ENCODE peak calls at places on chromosomes 1 and 21, in ten cellular contexts. K, O, A, E, W, X, J, V, Z and L are unnamed samples.

GRCh38 chr1:160325252-160325651 is 17.8 kb downstream of the COPA start:
- DNase-seq in E (no peak), X (no peak), V (no peak), A (no peak), J (no peak), W (no peak), Z (no peak), K (no peak), O (no peak), L (no peak)

GRCh38 chr1:234527346-234527745 is 48.4 kb upstream of the TARBP1 start:
- DNase-seq in W (no peak), E (no peak), Z (no peak), J (peak), V (no peak), K (no peak), O (no peak), A (no peak), X (no peak), L (no peak)

GRCh38 chr1:228938248-228938891 is 203.1 kb downstream of the RHOU start:
- DNase-seq in A (no peak), K (no peak), O (no peak), J (no peak), V (no peak), W (no peak), X (no peak), Z (no peak), E (no peak), L (no peak)

GRCh38 chr21:28704746-28705145 is 287.9 kb downstream of the LTN1 start:
- DNase-seq in A (no peak), W (no peak), K (no peak), X (no peak), O (peak), Z (no peak), J (no peak), V (no peak), E (no peak), L (no peak)

GRCh38 chr1:170533331-170533730 is 1.4 kb downstream of the GORAB start:
- DNase-seq in X (no peak), Z (no peak), W (no peak), O (no peak), A (no peak), V (no peak), E (no peak), J (no peak), K (no peak), L (no peak)

GRCh38 chr1:63407002-63407401 is 39.6 kb downstream of the ALG6 start:
- DNase-seq in V (no peak), A (no peak), W (no peak), K (no peak), J (no peak), X (no peak), O (no peak), E (no peak), Z (no peak), L (no peak)

GRCh38 chr1:113244134-113244820 is 146.0 kb upstream of the MAGI3 start:
- DNase-seq in E (no peak), Z (no peak), X (no peak), O (no peak), W (no peak), V (no peak), K (no peak), J (no peak), A (no peak), L (no peak)

GRCh38 chr1:229047161-229047840 is 223.6 kb upstream of the RAB4A start:
- DNase-seq in E (no peak), K (no peak), X (no peak), A (no peak), W (no peak), Z (no peak), V (no peak), J (no peak), O (peak), L (no peak)

GRCh38 chr1:29271724-29272123 is 35.4 kb downstream of the PTPRU start:
- DNase-seq in Z (peak), A (peak), W (peak), O (peak), E (peak), V (peak), J (peak), K (peak), X (peak), L (no peak)

GRCh38 chr21:42538479-42539275 is 25.0 kb downstream of the SLC37A1 start:
- DNase-seq in Z (no peak), J (peak), E (no peak), O (no peak), X (no peak), A (no peak), W (no peak), V (no peak), K (no peak), L (no peak)

DNA sequence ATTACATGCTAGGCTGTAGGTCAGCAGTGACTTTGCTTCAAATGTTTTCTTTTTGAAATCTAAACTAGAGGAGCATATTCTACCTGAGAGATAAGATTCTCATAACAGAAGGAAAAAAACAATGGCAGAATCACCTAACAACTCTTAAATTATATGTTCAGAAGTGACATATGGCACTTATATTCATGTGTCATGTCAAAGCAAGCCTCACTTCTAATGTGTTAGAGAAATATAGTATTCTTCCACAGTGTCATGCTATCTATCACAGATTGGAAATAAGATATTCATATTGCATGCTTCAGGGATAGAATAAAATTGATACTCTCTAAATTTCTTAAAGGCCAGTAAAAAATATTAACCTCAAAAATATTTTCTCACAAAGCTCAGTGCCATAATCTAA is 874.6 kb upstream of the PRMT6 start:
- DNase-seq in A (no peak), K (no peak), V (no peak), J (no peak), Z (no peak), O (no peak), E (no peak), X (no peak), W (no peak), L (no peak)
- TF ChIP-seq CTCF in A (no peak), K (no peak), V (no peak), J (no peak), Z (no peak), O (no peak), E (no peak), X (no peak), W (no peak), L (no peak)

GRCh38 chr1:33414879-33415278 is 16.0 kb downstream of the PHC2 start:
- DNase-seq in X (no peak), A (no peak), O (no peak), Z (no peak), K (no peak), J (no peak), W (no peak), E (no peak), V (no peak), L (no peak)
- H3K4me3 ChIP-seq in X (no peak), A (no peak), O (no peak), Z (no peak), K (no peak), J (no peak), W (no peak), E (no peak), V (no peak), L (no peak)

GRCh38 chr21:26572026-26572425 is 1.1 kb downstream of the CYYR1 start:
- DNase-seq in W (no peak), V (no peak), J (no peak), K (no peak), X (no peak), O (no peak), E (no peak), Z (no peak), A (no peak), L (no peak)

GRCh38 chr21:26565105-26565504 is 8.0 kb downstream of the CYYR1 start:
- DNase-seq in X (no peak), O (no peak), Z (no peak), W (no peak), V (no peak), J (no peak), E (no peak), K (no peak), A (no peak), L (no peak)

GRCh38 chr21:26572668-26573381 is at the start of gene CYYR1:
- DNase-seq in Z (peak), V (no peak), O (no peak), W (peak), E (no peak), K (peak), A (peak), J (no peak), X (no peak), L (no peak)

GRCh38 chr21:26565546-26565945 is 7.5 kb downstream of the CYYR1 start:
- DNase-seq in A (no peak), K (no peak), Z (no peak), X (no peak), J (no peak), O (no peak), E (no peak), V (no peak), W (no peak), L (no peak)

GRCh38 chr21:26570203-26570602 is 2.9 kb downstream of the CYYR1 start:
- DNase-seq in O (no peak), X (no peak), E (no peak), V (no peak), W (no peak), A (peak), K (no peak), J (no peak), Z (no peak), L (no peak)
- H3K27ac ChIP-seq in O (peak), X (peak), E (peak), V (no peak), W (no peak), A (no peak), K (no peak), J (no peak), Z (no peak), L (no peak)

GRCh38 chr1:12405325-12406217 is 175.7 kb downstream of the VPS13D start:
- DNase-seq in K (no peak), W (no peak), E (peak), Z (no peak), J (peak), A (peak), X (peak), V (peak), O (peak), L (no peak)
- TF ChIP-seq CTCF in K (peak), W (no peak), E (no peak), Z (peak), J (no peak), A (peak), X (peak), V (no peak), O (no peak), L (no peak)